ENCODE peak calls at places on chromosome 22, in five cellular contexts. H is lower lobe of right lung, S is uterus, I is AG04450, X is kidney. Z is an unnamed sample.

GRCh38 chr22:27851974-27852713 is 50.6 kb upstream of the MN1 start:
- DNase-seq in X (no peak), S (no peak), H (no peak), I (no peak), Z (no peak)

GRCh38 chr22:32204211-32204855 is 540 bp downstream of the RFPL2 start:
- DNase-seq in H (no peak), I (no peak), X (no peak), S (no peak), Z (no peak)

GRCh38 chr22:38455530-38456271 is 702 bp upstream of the KCNJ4 start:
- DNase-seq in X (peak; percentile 73), H (no peak), I (no peak), S (no peak), Z (no peak)

GRCh38 chr22:28043269-28043668 is 124.2 kb upstream of the PITPNB start:
- DNase-seq in X (no peak), I (no peak), S (no peak), H (no peak), Z (no peak)

GRCh38 chr22:29031236-29031982 is 30.2 kb downstream of the C22orf31 start:
- DNase-seq in X (peak; percentile 93), S (peak; percentile 85), I (peak; percentile 79), H (peak; percentile 63), Z (peak; percentile 34)

GRCh38 chr22:19070397-19071169 is 51.6 kb downstream of the DGCR2 start:
- DNase-seq in S (no peak), I (no peak), X (no peak), H (no peak), Z (no peak)

GRCh38 chr22:24496661-24497060 is 1.5 kb downstream of the UPB1 start:
- DNase-seq in S (no peak), H (no peak), I (no peak), X (no peak), Z (no peak)

GRCh38 chr22:38911434-38911833 is 39.4 kb upstream of the CBX6 start:
- DNase-seq in I (no peak), S (no peak), H (no peak), X (no peak), Z (no peak)

GRCh38 chr22:36756031-36756430 is 19.9 kb downstream of the IFT27 start:
- DNase-seq in I (no peak), H (no peak), X (no peak), S (no peak), Z (no peak)

GRCh38 chr22:36753916-36754315 is 22.0 kb downstream of the IFT27 start:
- DNase-seq in I (no peak), X (no peak), H (no peak), S (no peak), Z (no peak)

GRCh38 chr22:36756746-36757607 is 18.9 kb downstream of the IFT27 start:
- DNase-seq in S (no peak), X (no peak), H (peak; percentile 16), I (no peak), Z (no peak)

GRCh38 chr22:36753120-36753802 is 22.7 kb downstream of the IFT27 start:
- DNase-seq in X (peak; percentile 4), I (no peak), S (no peak), H (no peak), Z (no peak)

GRCh38 chr22:36755316-36755715 is 20.6 kb downstream of the IFT27 start:
- DNase-seq in I (no peak), X (no peak), H (no peak), S (no peak), Z (no peak)
- H3K9me3 ChIP-seq in I (no peaks in the 10 kb centered on the region), X (no peaks in the 10 kb centered on the region), H (no peaks in the 10 kb centered on the region), S (no peaks in the 10 kb centered on the region), Z (no peaks in the 10 kb centered on the region)

GRCh38 chr22:40001800-40002577 is 7.2 kb downstream of the FAM83F start:
- DNase-seq in S (no peak), H (no peak), I (no peak), X (peak; percentile 45), Z (no peak)

GRCh38 chr22:40000171-40000570 is 5.4 kb downstream of the FAM83F start:
- DNase-seq in X (peak; percentile 7), I (no peak), H (no peak), S (no peak), Z (no peak)

GRCh38 chr22:40004836-40005235 is 10.1 kb downstream of the FAM83F start:
- DNase-seq in I (no peak), X (peak; percentile 10), S (no peak), H (no peak), Z (no peak)

GRCh38 chr22:40001104-40001503 is 6.3 kb downstream of the FAM83F start:
- DNase-seq in H (no peak), I (no peak), S (no peak), X (no peak), Z (no peak)

GRCh38 chr22:40002935-40003715 is 8.4 kb downstream of the FAM83F start:
- DNase-seq in S (no peak), I (no peak), X (peak; percentile 81), H (no peak), Z (no peak)
- H3K27ac ChIP-seq in S (no peak overlapping the region), I (no peak overlapping the region), X (peak overlapping the region; percentile 5), H (no peak overlapping the region), Z (no peak overlapping the region)

GRCh38 chr22:50200333-50201190 is at the start of gene SELENOO:
- DNase-seq in S (peak; percentile 90), I (peak; percentile 42), X (peak; percentile 97), H (peak; percentile 93), Z (peak; percentile 90)
- H3K9me3 ChIP-seq in S (no peaks in the 10 kb centered on the region), I (no peaks in the 10 kb centered on the region), X (no peaks in the 10 kb centered on the region), H (no peaks in the 10 kb centered on the region), Z (no peaks in the 10 kb centered on the region)

DNA sequence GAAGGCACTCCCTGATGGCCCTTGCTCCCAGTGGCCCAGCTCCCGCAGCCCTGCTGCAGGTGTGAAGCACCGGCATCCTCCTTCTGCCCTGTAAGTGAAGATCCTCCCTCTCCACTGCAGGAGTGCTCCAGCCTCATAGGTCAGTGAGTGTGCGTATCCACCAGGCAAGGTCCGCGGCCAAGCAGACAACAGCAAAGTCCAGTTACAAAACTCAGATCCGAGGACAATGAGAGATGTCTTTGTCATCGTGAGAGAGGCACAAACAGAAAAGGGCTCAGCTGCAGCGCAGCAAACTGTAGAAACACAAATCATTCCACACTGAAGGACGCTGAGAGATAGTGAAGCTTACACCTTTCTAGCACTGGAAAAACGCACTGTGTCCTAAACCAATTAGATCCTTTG is 46.1 kb downstream of the MYH9 start:
- DNase-seq in X (no peak), H (no peak), I (no peak), S (no peak), Z (no peak)
- H3K27ac ChIP-seq in X (peak overlapping the region; percentile 78), H (peak overlapping the region; percentile 1), I (no peak overlapping the region), S (peak overlapping the region; percentile 95), Z (peak overlapping the region; percentile 56)

GRCh38 chr22:49592780-49593501 is 234.7 kb downstream of the BRD1 start:
- DNase-seq in S (no peak), I (no peak), X (peak; percentile 40), H (peak; percentile 48), Z (peak; percentile 4)

GRCh38 chr22:49594078-49594477 is 233.6 kb downstream of the BRD1 start:
- DNase-seq in X (peak; percentile 39), S (no peak), I (no peak), H (no peak), Z (peak; percentile 1)

GRCh38 chr22:49595465-49596078 is 232.1 kb downstream of the BRD1 start:
- DNase-seq in X (no peak), H (no peak), S (no peak), I (no peak), Z (no peak)

GRCh38 chr22:49590851-49591445 is 236.7 kb downstream of the BRD1 start:
- DNase-seq in S (no peak), X (peak; percentile 52), H (peak; percentile 37), I (no peak), Z (peak; percentile 1)

DNA sequence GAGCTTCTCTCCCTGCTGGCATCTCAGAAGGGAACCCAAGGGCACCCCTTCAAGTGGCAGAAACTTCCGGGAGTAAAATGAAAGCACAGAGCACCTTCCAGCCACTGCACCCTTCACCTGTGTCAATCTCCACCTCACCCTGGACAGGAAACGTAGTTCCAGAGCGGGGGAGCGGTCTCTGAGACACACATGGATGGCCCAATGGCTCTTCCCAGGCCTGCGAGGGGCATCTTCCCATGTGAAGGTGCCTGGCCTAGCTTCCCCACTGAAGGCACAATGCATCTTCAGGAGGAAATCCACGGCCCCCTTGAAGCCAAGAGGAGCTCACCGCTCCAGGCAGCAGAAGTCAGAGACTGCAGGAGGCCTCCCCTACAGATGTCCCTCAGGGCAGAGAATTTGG is 234.2 kb downstream of the BRD1 start:
- DNase-seq in S (no peak), X (peak; percentile 33), I (no peak), H (no peak), Z (peak; percentile 1)
- H3K9me3 ChIP-seq in S (no peaks in the 10 kb centered on the region), X (peaks cover 3% of the 10 kb centered on the region), I (peaks cover 65% of the 10 kb centered on the region), H (no peaks in the 10 kb centered on the region), Z (no peaks in the 10 kb centered on the region)

Z was measured in gastrocnemius medialis.